ENCODE peak calls at places on chromosome 14, in five cellular contexts. One of them, this sample, is unnamed.

GRCh38 chr14:26380616-26381015 is 217.2 kb downstream of the NOVA1 start:
- DNase-seq in ascending aorta: no peak
- DNase-seq in hepatocyte: no peak
- DNase-seq in lung: no peak
- DNase-seq in A549: no peak
- DNase-seq in this sample: no peak

GRCh38 chr14:101973356-101973755 is 9.0 kb downstream of the DYNC1H1 start:
- DNase-seq in ascending aorta: no peak
- DNase-seq in hepatocyte: no peak
- DNase-seq in lung: no peak
- DNase-seq in A549: no peak
- DNase-seq in this sample: no peak

GRCh38 chr14:60738843-60739508 is 4.4 kb downstream of the MNAT1 start:
- DNase-seq in ascending aorta: no peak
- DNase-seq in hepatocyte: no peak
- DNase-seq in lung: no peak
- DNase-seq in A549: no peak
- DNase-seq in this sample: no peak

GRCh38 chr14:51335521-51335920 is 95.5 kb downstream of the TMX1 start:
- DNase-seq in ascending aorta: no peak
- DNase-seq in hepatocyte: no peak
- DNase-seq in lung: no peak
- DNase-seq in A549: no peak
- DNase-seq in this sample: no peak

GRCh38 chr14:103629503-103630121 is 601 bp downstream of the KLC1 start:
- DNase-seq in ascending aorta: no peak
- DNase-seq in hepatocyte: peak; percentile 60
- DNase-seq in lung: peak; percentile 56
- DNase-seq in A549: no peak
- DNase-seq in this sample: no peak

GRCh38 chr14:94601961-94602391 is 10.2 kb upstream of the SERPINA3 start:
- DNase-seq in ascending aorta: peak; percentile 64
- DNase-seq in hepatocyte: peak; percentile 72
- DNase-seq in lung: peak; percentile 44
- DNase-seq in A549: peak; percentile 75
- DNase-seq in this sample: no peak

GRCh38 chr14:98802044-98802443 is 470.0 kb downstream of the BCL11B start:
- DNase-seq in ascending aorta: no peak
- DNase-seq in hepatocyte: no peak
- DNase-seq in lung: no peak
- DNase-seq in A549: no peak
- DNase-seq in this sample: no peak

GRCh38 chr14:77225254-77225653 is 43.7 kb downstream of the TMEM63C start:
- DNase-seq in ascending aorta: no peak
- DNase-seq in hepatocyte: no peak
- DNase-seq in lung: no peak
- DNase-seq in A549: no peak
- DNase-seq in this sample: no peak

GRCh38 chr14:59133202-59133601 is 55.3 kb upstream of the DAAM1 start:
- DNase-seq in ascending aorta: no peak
- DNase-seq in hepatocyte: no peak
- DNase-seq in lung: no peak
- DNase-seq in A549: no peak
- DNase-seq in this sample: no peak

GRCh38 chr14:39351708-39352107 is 80.5 kb downstream of the FBXO33 start:
- DNase-seq in ascending aorta: no peak
- DNase-seq in hepatocyte: no peak
- DNase-seq in lung: no peak
- DNase-seq in A549: no peak
- DNase-seq in this sample: no peak

GRCh38 chr14:101010293-101010692 is 106.8 kb upstream of the RTL1 start:
- DNase-seq in ascending aorta: no peak
- DNase-seq in hepatocyte: no peak
- DNase-seq in lung: no peak
- DNase-seq in A549: no peak
- DNase-seq in this sample: no peak

GRCh38 chr14:64659366-64659765 is 44.9 kb upstream of the PLEKHG3 start:
- DNase-seq in ascending aorta: no peak
- DNase-seq in hepatocyte: no peak
- DNase-seq in lung: no peak
- DNase-seq in A549: no peak
- DNase-seq in this sample: no peak

GRCh38 chr14:96616168-96616681 is 114.0 kb downstream of the PAPOLA start:
- DNase-seq in ascending aorta: no peak
- DNase-seq in hepatocyte: no peak
- DNase-seq in lung: no peak
- DNase-seq in A549: no peak
- DNase-seq in this sample: no peak

DNA sequence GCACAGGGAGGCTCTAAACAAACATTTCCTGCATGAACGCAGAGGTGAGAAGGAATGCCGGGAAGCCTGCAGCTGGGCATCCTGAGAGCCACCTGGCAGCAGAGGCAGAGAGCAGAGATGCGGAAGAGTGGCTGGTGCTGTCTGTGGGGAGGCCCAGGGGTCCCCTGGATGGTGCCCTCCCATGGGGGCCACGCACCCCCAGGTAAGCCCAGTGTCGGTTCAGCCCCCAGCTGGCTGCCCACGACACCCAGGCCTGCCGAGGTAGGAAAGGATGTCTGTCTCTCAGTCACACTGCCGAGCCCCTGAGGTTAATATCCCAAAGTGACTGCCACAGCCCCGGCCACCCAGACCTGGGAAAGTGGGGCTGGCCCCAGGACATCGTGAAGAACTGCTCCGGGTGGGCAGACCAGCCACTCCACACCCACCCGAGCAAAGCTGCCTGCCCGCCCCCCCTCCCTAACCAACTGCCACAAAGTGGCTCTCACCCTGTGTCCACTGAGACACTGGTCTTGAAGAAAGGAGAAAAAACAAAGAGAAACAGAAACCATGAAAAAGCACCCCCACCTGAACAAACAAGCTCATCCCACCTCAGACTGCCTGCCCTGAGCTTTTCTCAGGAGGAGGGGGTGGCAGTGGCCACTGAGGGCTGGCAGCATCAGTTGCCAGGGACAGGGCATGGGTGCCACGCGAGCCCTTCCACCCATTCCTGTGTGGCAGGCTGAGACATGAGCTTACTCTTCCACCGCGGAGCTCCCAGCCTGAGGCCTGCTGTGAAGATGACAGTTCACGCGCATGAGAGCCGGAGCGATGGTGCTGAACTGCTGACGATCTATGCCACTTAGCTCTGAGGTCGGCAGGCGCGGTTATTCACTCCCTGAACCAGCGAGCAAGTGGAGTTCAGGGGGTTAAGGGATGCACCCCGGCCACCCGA is 40.8 kb downstream of the CCDC88C start:
- DNase-seq in ascending aorta: no peak
- DNase-seq in hepatocyte: no peak
- DNase-seq in lung: no peak
- DNase-seq in A549: no peak
- DNase-seq in this sample: no peak
- H3K4me1 ChIP-seq in ascending aorta: no peaks in the 10 kb centered on the region
- H3K4me1 ChIP-seq in hepatocyte: peaks cover 49% of the 10 kb centered on the region
- H3K4me1 ChIP-seq in lung: peaks cover 37% of the 10 kb centered on the region
- H3K4me1 ChIP-seq in A549: peaks cover 3% of the 10 kb centered on the region
- H3K4me1 ChIP-seq in this sample: peaks cover 44% of the 10 kb centered on the region

DNA sequence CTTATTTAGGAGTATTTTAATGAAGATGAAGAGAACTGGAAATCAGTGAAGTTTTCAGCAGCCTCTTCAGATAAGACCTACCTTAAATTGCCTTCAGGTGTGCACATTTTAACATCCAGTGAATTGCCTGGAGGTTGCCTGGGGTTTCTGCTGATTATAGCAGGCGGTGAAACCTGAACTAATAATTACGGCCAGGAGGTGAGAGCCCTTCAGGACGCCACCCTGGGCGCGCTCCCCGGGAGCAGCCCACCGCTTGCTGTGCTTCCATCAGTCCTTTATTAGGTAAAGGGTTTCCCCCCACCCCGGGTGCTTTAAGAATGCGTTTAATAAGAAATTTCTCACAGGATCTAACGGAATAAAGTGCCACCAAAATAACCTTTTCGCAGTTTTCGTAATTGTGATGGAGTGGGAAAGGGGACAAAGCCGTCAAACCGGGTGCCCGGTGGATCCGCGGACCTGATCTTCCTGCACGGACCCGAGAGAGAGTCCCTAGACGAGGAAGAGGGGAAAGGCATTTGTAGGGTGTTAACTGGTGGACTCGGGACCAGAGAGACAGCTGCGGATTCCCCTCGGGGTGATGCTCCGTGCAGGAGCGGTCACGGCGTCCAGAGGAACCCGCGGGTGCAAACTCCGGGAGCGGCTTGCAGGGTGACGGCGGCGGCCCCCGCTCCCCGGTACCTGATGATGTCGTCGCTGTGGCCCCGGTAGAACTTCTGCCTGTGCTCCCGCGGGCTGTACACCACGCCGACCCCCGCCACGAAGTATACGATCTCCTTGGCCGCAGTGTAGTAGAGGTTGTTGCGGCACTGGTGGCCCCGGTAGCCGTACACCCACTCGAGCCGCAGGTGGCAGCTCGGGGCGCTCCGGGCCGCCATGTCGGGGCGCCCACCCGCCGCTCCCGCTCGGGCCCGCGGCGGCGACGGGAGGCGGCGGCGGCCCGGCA is 853 bp downstream of the EML5 start:
- DNase-seq in ascending aorta: no peak
- DNase-seq in hepatocyte: peak; percentile 15
- DNase-seq in lung: peak; percentile 29
- DNase-seq in A549: peak; percentile 5
- DNase-seq in this sample: no peak
- H3K27ac ChIP-seq in ascending aorta: peak overlapping the region; percentile 81
- H3K27ac ChIP-seq in hepatocyte: no peak overlapping the region
- H3K27ac ChIP-seq in lung: peak overlapping the region; percentile 84
- H3K27ac ChIP-seq in A549: peak overlapping the region; percentile 81
- H3K27ac ChIP-seq in this sample: no peak overlapping the region

GRCh38 chr14:54703082-54703481 is 136.2 kb downstream of the SAMD4A start:
- DNase-seq in ascending aorta: no peak
- DNase-seq in hepatocyte: no peak
- DNase-seq in lung: no peak
- DNase-seq in A549: no peak
- DNase-seq in this sample: no peak

GRCh38 chr14:54706768-54707167 is 139.8 kb downstream of the SAMD4A start:
- DNase-seq in ascending aorta: no peak
- DNase-seq in hepatocyte: no peak
- DNase-seq in lung: no peak
- DNase-seq in A549: no peak
- DNase-seq in this sample: no peak

GRCh38 chr14:54702492-54702891 is 135.6 kb downstream of the SAMD4A start:
- DNase-seq in ascending aorta: no peak
- DNase-seq in hepatocyte: no peak
- DNase-seq in lung: no peak
- DNase-seq in A549: no peak
- DNase-seq in this sample: no peak

GRCh38 chr14:54703724-54704123 is 136.8 kb downstream of the SAMD4A start:
- DNase-seq in ascending aorta: no peak
- DNase-seq in hepatocyte: no peak
- DNase-seq in lung: no peak
- DNase-seq in A549: no peak
- DNase-seq in this sample: no peak

DNA sequence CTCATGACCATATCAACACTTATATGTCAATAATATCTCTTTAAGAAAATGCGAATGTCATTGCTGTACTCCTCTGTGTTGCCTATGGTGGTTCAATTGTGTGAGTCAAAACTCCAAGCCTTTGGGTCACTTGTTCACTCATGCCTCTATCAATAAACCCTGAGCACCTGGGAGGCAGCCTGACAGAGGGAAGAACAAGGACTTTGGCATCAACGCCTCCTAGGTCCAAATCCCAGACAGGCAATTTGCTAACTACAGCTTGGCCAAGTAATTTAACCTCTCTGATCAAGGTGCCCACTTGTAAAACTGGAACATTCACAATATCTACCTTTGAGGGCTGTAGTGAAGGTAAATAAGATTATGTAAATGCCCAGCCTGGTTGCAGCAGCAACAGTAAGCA is 137.8 kb downstream of the SAMD4A start:
- DNase-seq in ascending aorta: no peak
- DNase-seq in hepatocyte: no peak
- DNase-seq in lung: no peak
- DNase-seq in A549: no peak
- DNase-seq in this sample: no peak
- H3K4me1 ChIP-seq in ascending aorta: no peaks in the 10 kb centered on the region
- H3K4me1 ChIP-seq in hepatocyte: peaks cover 2% of the 10 kb centered on the region
- H3K4me1 ChIP-seq in lung: peaks cover 8% of the 10 kb centered on the region
- H3K4me1 ChIP-seq in A549: peaks cover 4% of the 10 kb centered on the region
- H3K4me1 ChIP-seq in this sample: no peaks in the 10 kb centered on the region

DNA sequence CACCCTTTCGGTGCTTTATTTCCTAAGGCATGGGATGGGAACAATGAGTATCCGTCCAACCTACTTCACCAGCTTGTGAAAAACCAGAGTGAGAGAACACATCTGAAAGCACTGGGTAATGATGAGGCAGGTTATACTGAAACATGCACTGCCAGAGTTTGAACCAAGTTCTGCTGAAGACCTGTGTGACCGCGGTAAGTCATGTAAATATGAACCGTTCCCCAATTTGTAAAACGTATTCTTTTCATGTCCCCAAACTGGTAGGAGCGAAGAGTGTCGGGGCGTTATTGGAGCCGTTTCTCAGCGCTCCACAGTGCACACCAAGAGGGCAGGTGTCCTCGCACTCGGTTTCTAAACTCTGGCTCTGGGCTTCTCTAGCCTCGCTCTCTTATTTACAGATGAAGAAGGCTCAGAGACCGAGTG is 788 bp upstream of the NGDN start:
- DNase-seq in ascending aorta: no peak
- DNase-seq in hepatocyte: no peak
- DNase-seq in lung: no peak
- DNase-seq in A549: no peak
- DNase-seq in this sample: no peak
- H3K27ac ChIP-seq in ascending aorta: peak overlapping the region; percentile 81
- H3K27ac ChIP-seq in hepatocyte: peak overlapping the region; percentile 53
- H3K27ac ChIP-seq in lung: peak overlapping the region; percentile 76
- H3K27ac ChIP-seq in A549: peak overlapping the region; percentile 83
- H3K27ac ChIP-seq in this sample: no peak overlapping the region

DNA sequence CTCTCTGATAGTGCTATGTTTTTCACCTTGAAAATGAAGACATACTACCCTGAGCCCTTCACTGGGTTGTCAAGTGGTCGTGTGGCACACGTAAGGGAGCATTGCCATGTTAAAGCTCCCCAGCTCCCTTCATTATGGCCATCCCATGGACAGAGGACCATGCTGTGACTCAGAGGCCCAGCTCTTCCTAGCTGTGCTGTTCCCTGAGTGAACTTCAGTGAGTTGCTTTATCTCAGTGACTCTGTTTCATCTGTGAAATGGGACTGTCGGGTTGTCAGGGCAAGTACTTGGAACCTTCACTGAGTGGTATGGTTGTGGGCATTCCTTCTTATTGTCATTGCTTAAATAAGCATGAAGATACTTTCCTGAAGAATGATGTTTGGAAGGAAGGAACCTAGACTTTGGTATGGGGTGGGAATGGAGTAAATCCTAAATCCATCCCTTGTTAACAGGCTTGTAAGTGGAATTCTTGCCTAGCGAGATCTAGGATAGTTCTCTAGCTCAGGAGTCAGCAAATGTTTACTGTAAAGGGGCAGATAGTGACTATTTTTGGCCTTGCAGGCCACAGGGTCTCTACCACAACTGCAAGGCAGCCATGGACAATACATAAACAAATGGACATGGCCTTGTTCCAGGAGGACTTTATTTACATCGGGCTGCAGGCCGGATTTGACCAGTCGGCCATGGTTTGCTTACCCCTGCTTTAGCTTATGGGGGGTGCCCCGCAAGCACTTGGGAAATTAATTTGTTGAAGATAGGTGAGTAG is 283.5 kb downstream of the ZFP36L1 start:
- DNase-seq in ascending aorta: no peak
- DNase-seq in hepatocyte: no peak
- DNase-seq in lung: no peak
- DNase-seq in A549: no peak
- DNase-seq in this sample: peak; percentile 33
- H3K4me1 ChIP-seq in ascending aorta: peaks cover 13% of the 10 kb centered on the region
- H3K4me1 ChIP-seq in hepatocyte: peaks cover 60% of the 10 kb centered on the region
- H3K4me1 ChIP-seq in lung: peaks cover 27% of the 10 kb centered on the region
- H3K4me1 ChIP-seq in A549: peaks cover 18% of the 10 kb centered on the region
- H3K4me1 ChIP-seq in this sample: peaks cover 42% of the 10 kb centered on the region

This sample was measured in PC-9.